ENCODE peak calls at places on chromosomes 1 and 21, in four cellular contexts. F, Z, J and G are unnamed samples.

GRCh38 chr1:150065184-150065871 is 2.2 kb upstream of the VPS45 start:
- DNase-seq in F (no peak), Z (no peak), J (no peak), G (no peak)

GRCh38 chr1:199774433-199775089 is 252.9 kb upstream of the NR5A2 start:
- DNase-seq in F (no peak), Z (no peak), J (no peak), G (no peak)

GRCh38 chr21:27631471-27631870 is 664.6 kb upstream of the ADAMTS5 start:
- DNase-seq in F (no peak), Z (no peak), J (no peak), G (no peak)

GRCh38 chr1:231357831-231358354 is 19.8 kb downstream of the SPRTN start:
- DNase-seq in F (no peak), Z (no peak), J (no peak), G (peak; percentile 85)

GRCh38 chr1:210685295-210685650 is 356.6 kb downstream of the HHAT start:
- DNase-seq in F (no peak), Z (no peak), J (no peak), G (no peak)

GRCh38 chr1:64459743-64460142 is 10.2 kb upstream of the CACHD1 start:
- DNase-seq in F (no peak), Z (no peak), J (no peak), G (no peak)

GRCh38 chr1:183212870-183213269 is 26.8 kb downstream of the LAMC2 start:
- DNase-seq in F (no peak), Z (no peak), J (no peak), G (no peak)

GRCh38 chr1:202852163-202852904 is 36.6 kb downstream of the RABIF start:
- DNase-seq in F (no peak), Z (peak; percentile 70), J (no peak), G (peak; percentile 81)

GRCh38 chr1:205275133-205275532 is 46.4 kb downstream of the NUAK2 start:
- DNase-seq in F (no peak), Z (no peak), J (no peak), G (no peak)

GRCh38 chr1:87592156-87592555 is 263.5 kb downstream of the LMO4 start:
- DNase-seq in F (no peak), Z (no peak), J (no peak), G (no peak)

GRCh38 chr1:22949807-22950462 is 22.7 kb downstream of the LACTBL1 start:
- DNase-seq in F (no peak), Z (no peak), J (no peak), G (no peak)

GRCh38 chr1:35184495-35185199 is 8.3 kb downstream of the SFPQ start:
- DNase-seq in F (no peak), Z (no peak), J (no peak), G (no peak)

GRCh38 chr1:53617382-53618217 is 121.4 kb downstream of the GLIS1 start:
- DNase-seq in F (no peak), Z (no peak), J (peak; percentile 34), G (no peak)

GRCh38 chr1:178650950-178651461 is 74.0 kb upstream of the RALGPS2 start:
- DNase-seq in F (no peak), Z (no peak), J (no peak), G (no peak)

GRCh38 chr1:207698822-207699483 is 52.9 kb upstream of the CD46 start:
- DNase-seq in F (no peak), Z (peak; percentile 61), J (peak; percentile 61), G (peak; percentile 81)

GRCh38 chr1:52348704-52349301 is 17.2 kb downstream of the CC2D1B start:
- DNase-seq in F (no peak), Z (peak; percentile 67), J (no peak), G (no peak)

GRCh38 chr1:86868477-86868876 is 45.4 kb downstream of the SELENOF start:
- DNase-seq in F (no peak), Z (no peak), J (no peak), G (no peak)

GRCh38 chr1:218661411-218661810 is 316.3 kb downstream of the TGFB2 start:
- DNase-seq in F (no peak), Z (no peak), J (no peak), G (no peak)

GRCh38 chr1:202063093-202063492 is 52.7 kb downstream of the ELF3 start:
- DNase-seq in F (no peak), Z (no peak), J (no peak), G (no peak)

GRCh38 chr1:212506666-212507065 is 73.9 kb downstream of the NENF start:
- DNase-seq in F (no peak), Z (no peak), J (no peak), G (no peak)

GRCh38 chr1:29292344-29292743 is 56.0 kb downstream of the PTPRU start:
- DNase-seq in F (no peak), Z (no peak), J (no peak), G (no peak)

GRCh38 chr1:117527566-117528102 is 78.2 kb upstream of the TENT5C start:
- DNase-seq in F (no peak), Z (no peak), J (no peak), G (no peak)

GRCh38 chr1:87869563-87869962 is 540.9 kb downstream of the LMO4 start:
- DNase-seq in F (no peak), Z (no peak), J (no peak), G (no peak)

GRCh38 chr1:31723828-31724359 is 20.1 kb upstream of the COL16A1 start:
- DNase-seq in F (no peak), Z (peak; percentile 94), J (peak; percentile 86), G (peak; percentile 82)

GRCh38 chr21:24118738-24119470 is 1488.4 kb downstream of the MRPL39 start:
- DNase-seq in F (no peak), Z (no peak), J (no peak), G (no peak)

GRCh38 chr21:45539046-45539795 is 3.0 kb downstream of the SLC19A1 start:
- DNase-seq in F (no peak), Z (peak; percentile 9), J (peak; percentile 54), G (no peak)

GRCh38 chr1:30618335-30618747 is 105.0 kb downstream of the MATN1 start:
- DNase-seq in F (no peak), Z (no peak), J (no peak), G (no peak)

GRCh38 chr1:22750671-22751016 is 40.0 kb downstream of the EPHB2 start:
- DNase-seq in F (no peak), Z (no peak), J (no peak), G (no peak)

GRCh38 chr1:46020005-46020404 is 112.4 kb downstream of the PIK3R3 start:
- DNase-seq in F (no peak), Z (no peak), J (no peak), G (no peak)

GRCh38 chr1:113279776-113280391 is 110.4 kb upstream of the MAGI3 start:
- DNase-seq in F (no peak), Z (no peak), J (no peak), G (no peak)

GRCh38 chr1:102834688-102835320 is 273.5 kb downstream of the COL11A1 start:
- DNase-seq in F (no peak), Z (no peak), J (no peak), G (no peak)

GRCh38 chr1:168469690-168470089 is 74.1 kb downstream of the XCL2 start:
- DNase-seq in F (no peak), Z (no peak), J (peak; percentile 79), G (no peak)